ENCODE peak calls at places on chromosomes 7 and 10, in eight cellular contexts. One of them, this sample, is unnamed.
A peak's percentile ranks its signal among the peaks of the same experiment; 100 is the strongest.

GRCh38 chr7:28955356-28955722 is 2.8 kb downstream of the TRIL start:
- DNase-seq in mesendoderm: no peak
- DNase-seq in nephron progenitor cell: no peak
- DNase-seq in adipocyte: no peak
- DNase-seq in retina: no peak
- DNase-seq in cortex of kidney: no peak
- DNase-seq in left ventricle myocardium superior: no peak
- DNase-seq in T-helper 2 cell: no peak
- DNase-seq in this sample: no peak

GRCh38 chr7:70598976-70599375 is 533.0 kb upstream of the GALNT17 start:
- DNase-seq in mesendoderm: no peak
- DNase-seq in nephron progenitor cell: no peak
- DNase-seq in adipocyte: peak; percentile 65
- DNase-seq in retina: no peak
- DNase-seq in cortex of kidney: no peak
- DNase-seq in left ventricle myocardium superior: no peak
- DNase-seq in T-helper 2 cell: no peak
- DNase-seq in this sample: no peak

GRCh38 chr10:43843331-43844101 is 194.8 kb upstream of the ZNF32 start:
- DNase-seq in mesendoderm: no peak
- DNase-seq in nephron progenitor cell: no peak
- DNase-seq in adipocyte: peak; percentile 85
- DNase-seq in retina: no peak
- DNase-seq in cortex of kidney: no peak
- DNase-seq in left ventricle myocardium superior: peak; percentile 74
- DNase-seq in T-helper 2 cell: no peak
- DNase-seq in this sample: no peak

GRCh38 chr10:35161906-35162305 is 35.3 kb downstream of the CREM start:
- DNase-seq in mesendoderm: no peak
- DNase-seq in nephron progenitor cell: no peak
- DNase-seq in adipocyte: no peak
- DNase-seq in retina: no peak
- DNase-seq in cortex of kidney: no peak
- DNase-seq in left ventricle myocardium superior: no peak
- DNase-seq in T-helper 2 cell: no peak
- DNase-seq in this sample: no peak

GRCh38 chr10:110544958-110545537 is 22.4 kb upstream of the SMC3 start:
- DNase-seq in mesendoderm: no peak
- DNase-seq in nephron progenitor cell: no peak
- DNase-seq in adipocyte: peak; percentile 48
- DNase-seq in retina: no peak
- DNase-seq in cortex of kidney: no peak
- DNase-seq in left ventricle myocardium superior: no peak
- DNase-seq in T-helper 2 cell: no peak
- DNase-seq in this sample: no peak

GRCh38 chr7:105212236-105212635 is 176.5 kb downstream of the SRPK2 start:
- DNase-seq in mesendoderm: no peak
- DNase-seq in nephron progenitor cell: no peak
- DNase-seq in adipocyte: no peak
- DNase-seq in retina: no peak
- DNase-seq in cortex of kidney: no peak
- DNase-seq in left ventricle myocardium superior: no peak
- DNase-seq in T-helper 2 cell: no peak
- DNase-seq in this sample: no peak

GRCh38 chr10:69220041-69220451 is at the start of gene HKDC1:
- DNase-seq in mesendoderm: no peak
- DNase-seq in nephron progenitor cell: no peak
- DNase-seq in adipocyte: no peak
- DNase-seq in retina: peak; percentile 14
- DNase-seq in cortex of kidney: no peak
- DNase-seq in left ventricle myocardium superior: no peak
- DNase-seq in T-helper 2 cell: no peak
- DNase-seq in this sample: no peak

GRCh38 chr10:13890233-13890616 is 303.5 kb downstream of the PRPF18 start:
- DNase-seq in mesendoderm: peak; percentile 42
- DNase-seq in nephron progenitor cell: no peak
- DNase-seq in adipocyte: no peak
- DNase-seq in retina: no peak
- DNase-seq in cortex of kidney: no peak
- DNase-seq in left ventricle myocardium superior: no peak
- DNase-seq in T-helper 2 cell: no peak
- DNase-seq in this sample: no peak

GRCh38 chr10:29734980-29735627 is 100.3 kb upstream of the SVIL start:
- DNase-seq in mesendoderm: peak; percentile 66
- DNase-seq in nephron progenitor cell: peak; percentile 74
- DNase-seq in adipocyte: peak; percentile 67
- DNase-seq in retina: peak; percentile 86
- DNase-seq in cortex of kidney: no peak
- DNase-seq in left ventricle myocardium superior: peak; percentile 84
- DNase-seq in T-helper 2 cell: peak; percentile 20
- DNase-seq in this sample: peak; percentile 24

This sample was measured in activated gamma-delta T cell treated with anti-CD3 and anti-CD28 coated beads, Interleukin-2, amount 50 U/mL, for 16 hours.